ENCODE peak calls at places on chromosomes 6 and 20, in five cellular contexts. Q is activated B cell treated with CpG ODN at 0.5 μM for 24 hours; Y is activated T-cell treated with anti-CD3 and anti-CD28 coated beads for 24 hours; J is activated CD4-positive, alpha-beta T cell treated with anti-CD3 and anti-CD28 coated beads, Interleukin-2, amount 50 U/mL, for 1 hour; M is RCC 7860. T is an unnamed sample.

GRCh38 chr6:62903263-62903662 is 308.0 kb upstream of the FKBP1C start:
- DNase-seq in Y (no peak), M (no peak), Q (no peak), J (no peak), T (no peak)

GRCh38 chr20:63435552-63435951 is 36.9 kb downstream of the KCNQ2 start:
- DNase-seq in J (no peak), Q (no peak), Y (no peak), M (no peak), T (no peak)

GRCh38 chr6:159074120-159074684 is 29.4 kb upstream of the TAGAP start:
- DNase-seq in Q (no peak), M (peak), Y (no peak), J (no peak), T (no peak)

GRCh38 chr20:34475979-34476736 is 40.1 kb upstream of the DYNLRB1 start:
- DNase-seq in M (no peak), J (peak), Q (peak), Y (peak), T (no peak)

GRCh38 chr6:32179746-32180405 is 1.7 kb downstream of the RNF5 start:
- DNase-seq in J (no peak), Y (no peak), M (no peak), Q (no peak), T (no peak)

GRCh38 chr6:37303891-37304503 is 46.1 kb upstream of the TMEM217 start:
- DNase-seq in Y (no peak), Q (no peak), M (no peak), J (no peak), T (peak)

GRCh38 chr6:47144306-47144705 is 102.2 kb upstream of the ADGRF1 start:
- DNase-seq in Q (no peak), M (no peak), J (no peak), Y (no peak), T (no peak)

GRCh38 chr20:50260480-50261221 is 70.0 kb downstream of the CEBPB start:
- DNase-seq in Q (no peak), J (no peak), Y (no peak), M (no peak), T (no peak)

GRCh38 chr6:158322400-158322723 is 10.1 kb downstream of the TULP4 start:
- DNase-seq in Q (no peak), Y (no peak), M (no peak), J (no peak), T (no peak)

GRCh38 chr6:87907521-87907920 is 140.1 kb upstream of the SPACA1 start:
- DNase-seq in Y (no peak), M (peak), Q (no peak), J (no peak), T (no peak)

GRCh38 chr6:20211037-20211940 is 980 bp downstream of the MBOAT1 start:
- DNase-seq in Q (no peak), M (peak), Y (no peak), J (no peak), T (no peak)

GRCh38 chr20:17228624-17229061 is 1.8 kb downstream of the PCSK2 start:
- DNase-seq in J (no peak), Q (no peak), Y (no peak), M (no peak), T (no peak)

GRCh38 chr6:107972413-107973096 is 14.5 kb upstream of the SEC63 start:
- DNase-seq in J (no peak), Y (no peak), Q (no peak), M (no peak), T (no peak)

T was measured in GM18507.